ENCODE peak calls at places on chromosome 16, in five cellular contexts. O is stomach, M is fibroblast of mammary gland, R is astrocyte of the spinal cord, X is ovary. Y is an unnamed sample.

GRCh38 chr16:3577302-3577752 is at the start of gene NLRC3:
- DNase-seq in O (no peak), M (no peak), R (no peak), X (no peak), Y (peak)

GRCh38 chr16:676565-677297 is 1.3 kb downstream of the RHBDL1 start:
- DNase-seq in O (peak), M (no peak), R (no peak), X (no peak), Y (no peak)

GRCh38 chr16:15643453-15644305 is 725 bp upstream of the MARF1 start:
- DNase-seq in O (no peak), M (peak), R (peak), X (no peak), Y (no peak)

GRCh38 chr16:4936991-4937781 is at the start of gene PPL:
- DNase-seq in O (peak), M (no peak), R (no peak), X (peak), Y (peak)

GRCh38 chr16:29663020-29663828 is at the start of gene SPN:
- DNase-seq in O (no peak), M (no peak), R (no peak), X (no peak), Y (peak)

GRCh38 chr16:5321925-5322324 is 224.3 kb upstream of the EEF2KMT start:
- DNase-seq in O (no peak), M (peak), R (peak), X (no peak), Y (no peak)

GRCh38 chr16:64236351-64236750 is 885.5 kb downstream of the CDH11 start:
- DNase-seq in O (no peak), M (no peak), R (no peak), X (no peak), Y (no peak)

GRCh38 chr16:75758215-75758614 is 31.9 kb upstream of the CPHXL start:
- DNase-seq in O (no peak), M (peak), R (peak), X (no peak), Y (peak)

GRCh38 chr16:10569629-10570028 is 10.8 kb downstream of the EMP2 start:
- DNase-seq in O (no peak), M (no peak), R (no peak), X (no peak), Y (no peak)

GRCh38 chr16:68275611-68276191 is 11.4 kb downstream of the SLC7A6 start:
- DNase-seq in O (no peak), M (no peak), R (no peak), X (no peak), Y (peak)

GRCh38 chr16:6482861-6483530 is 849.6 kb upstream of the RBFOX1 start:
- DNase-seq in O (no peak), M (no peak), R (no peak), X (no peak), Y (no peak)

GRCh38 chr16:7318661-7319060 is 14.0 kb upstream of the RBFOX1 start:
- DNase-seq in O (no peak), M (no peak), R (no peak), X (no peak), Y (no peak)

GRCh38 chr16:64545769-64546168 is 576.1 kb downstream of the CDH11 start:
- DNase-seq in O (no peak), M (no peak), R (no peak), X (no peak), Y (no peak)

GRCh38 chr16:27461483-27462171 is 59.7 kb downstream of the IL21R start:
- DNase-seq in O (no peak), M (peak), R (no peak), X (no peak), Y (no peak)

GRCh38 chr16:28069921-28070794 is 6.6 kb upstream of the GSG1L start:
- DNase-seq in O (no peak), M (no peak), R (no peak), X (no peak), Y (no peak)

GRCh38 chr16:57571098-57571497 is 28.7 kb downstream of the ADGRG5 start:
- DNase-seq in O (no peak), M (no peak), R (no peak), X (no peak), Y (no peak)

GRCh38 chr16:2535644-2536021 is 2.2 kb upstream of the PDPK1 start:
- DNase-seq in O (no peak), M (peak), R (peak), X (peak), Y (no peak)

GRCh38 chr16:23905027-23905426 is 69.2 kb downstream of the PRKCB start:
- DNase-seq in O (no peak), M (no peak), R (peak), X (no peak), Y (no peak)

GRCh38 chr16:78436023-78436422 is 336.6 kb downstream of the WWOX start:
- DNase-seq in O (no peak), M (no peak), R (no peak), X (no peak), Y (no peak)

GRCh38 chr16:2857451-2858244 is at the start of gene PRSS22:
- DNase-seq in O (peak), M (no peak), R (no peak), X (no peak), Y (no peak)

GRCh38 chr16:58123896-58124600 is 5.1 kb downstream of the CFAP20 start:
- DNase-seq in O (no peak), M (no peak), R (no peak), X (no peak), Y (no peak)

GRCh38 chr16:88685156-88686061 is 898 bp downstream of the SNAI3 start:
- DNase-seq in O (no peak), M (peak), R (peak), X (no peak), Y (no peak)

GRCh38 chr16:20147091-20147490 is 73.4 kb upstream of the GPR139 start:
- DNase-seq in O (no peak), M (no peak), R (no peak), X (no peak), Y (no peak)

GRCh38 chr16:80317132-80318098 is 223.4 kb upstream of the DYNLRB2 start:
- DNase-seq in O (no peak), M (no peak), R (no peak), X (no peak), Y (no peak)
- TF ChIP-seq CTCF in O (no peak), M (peak), R (peak), X (no peak), Y (no peak)

GRCh38 chr16:50381679-50382440 is 13.1 kb upstream of the BRD7 start:
- DNase-seq in O (no peak), M (no peak), R (no peak), X (no peak), Y (peak)
- TF ChIP-seq CTCF in O (no peak), M (no peak), R (no peak), X (no peak), Y (peak)

GRCh38 chr16:54817432-54817831 is 113.2 kb upstream of the IRX5 start:
- DNase-seq in O (peak), M (peak), R (peak), X (no peak), Y (no peak)
- TF ChIP-seq CTCF in O (peak), M (peak), R (peak), X (no peak), Y (no peak)

DNA sequence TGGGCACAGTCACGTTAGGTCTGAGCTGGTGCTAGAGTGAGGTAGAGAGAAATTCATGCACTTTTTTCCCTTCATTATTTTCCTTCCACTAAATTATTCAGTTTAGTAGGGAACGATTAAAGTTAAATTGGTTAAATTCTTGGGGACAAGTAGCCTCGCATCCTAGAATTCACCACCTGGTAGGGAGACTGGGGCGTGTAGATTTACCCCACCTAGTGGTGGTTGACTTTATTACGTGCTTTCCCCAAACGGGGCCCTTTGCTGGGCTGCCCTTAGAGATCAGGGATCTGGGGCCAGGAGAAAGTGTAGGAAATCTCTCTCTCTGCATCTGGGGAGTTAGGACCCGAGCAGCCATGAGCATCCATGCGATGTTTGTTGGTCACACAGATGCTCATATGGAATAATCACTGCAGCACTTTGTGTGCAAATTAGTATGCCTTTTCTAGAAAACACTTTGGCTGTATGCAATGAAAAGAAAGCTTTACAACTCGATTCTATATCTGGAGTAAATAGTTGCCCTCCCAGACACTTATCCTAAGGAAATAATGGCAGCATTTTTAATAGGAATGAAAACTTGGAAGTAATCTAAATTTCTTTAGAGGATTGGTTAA is 107.0 kb downstream of the PLCG2 start:
- DNase-seq in O (no peak), M (peak), R (peak), X (no peak), Y (peak)
- TF ChIP-seq CTCF in O (peak), M (peak), R (peak), X (no peak), Y (peak)

GRCh38 chr16:70470927-70471341 is 16.5 kb downstream of the FCSK start:
- DNase-seq in O (peak), M (no peak), R (peak), X (no peak), Y (no peak)
- TF ChIP-seq CTCF in O (peak), M (peak), R (peak), X (no peak), Y (no peak)

DNA sequence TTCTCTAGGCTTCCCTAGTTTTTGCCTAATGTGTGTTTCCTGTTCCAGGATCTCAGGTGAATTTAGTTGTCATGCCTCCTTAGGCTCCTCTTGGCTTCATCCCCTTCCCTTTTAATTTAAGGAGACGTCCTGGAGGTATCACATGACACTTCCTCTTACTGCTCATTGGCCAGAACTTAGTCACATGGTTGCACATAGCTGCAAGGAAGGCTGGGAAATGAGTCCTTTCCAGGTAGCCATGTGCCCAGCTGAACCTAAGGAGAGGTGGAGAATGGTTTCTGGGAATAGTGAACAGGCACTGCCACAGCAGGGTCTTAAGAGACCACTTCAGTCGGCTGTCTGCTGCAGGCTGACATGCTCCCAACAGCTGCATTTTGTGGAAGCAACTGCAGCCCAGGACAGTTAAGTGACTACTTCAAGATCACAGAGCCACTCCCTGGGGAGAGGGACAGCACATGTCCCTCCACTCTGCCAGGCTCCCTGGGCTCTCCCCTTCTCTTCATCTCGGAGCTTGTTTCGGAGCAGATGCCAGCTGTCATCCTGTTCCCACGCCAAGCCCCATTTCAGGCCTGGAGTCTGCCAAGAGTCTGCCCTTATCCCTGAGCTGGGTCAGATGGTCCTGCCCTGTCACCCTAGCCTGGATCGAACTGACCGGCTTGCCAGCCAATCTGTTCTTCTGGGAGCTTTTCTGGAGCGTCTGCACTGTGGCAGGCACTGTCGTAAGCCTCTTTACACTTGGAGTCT is 81.4 kb upstream of the FOXF1 start:
- DNase-seq in O (no peak), M (no peak), R (no peak), X (no peak), Y (no peak)
- TF ChIP-seq CTCF in O (no peak), M (no peak), R (no peak), X (no peak), Y (no peak)

GRCh38 chr16:89921699-89922476 is 1.3 kb upstream of the TUBB3 start:
- DNase-seq in O (peak), M (peak), R (peak), X (peak), Y (no peak)
- TF ChIP-seq CTCF in O (no peak), M (no peak), R (no peak), X (no peak), Y (no peak)

DNA sequence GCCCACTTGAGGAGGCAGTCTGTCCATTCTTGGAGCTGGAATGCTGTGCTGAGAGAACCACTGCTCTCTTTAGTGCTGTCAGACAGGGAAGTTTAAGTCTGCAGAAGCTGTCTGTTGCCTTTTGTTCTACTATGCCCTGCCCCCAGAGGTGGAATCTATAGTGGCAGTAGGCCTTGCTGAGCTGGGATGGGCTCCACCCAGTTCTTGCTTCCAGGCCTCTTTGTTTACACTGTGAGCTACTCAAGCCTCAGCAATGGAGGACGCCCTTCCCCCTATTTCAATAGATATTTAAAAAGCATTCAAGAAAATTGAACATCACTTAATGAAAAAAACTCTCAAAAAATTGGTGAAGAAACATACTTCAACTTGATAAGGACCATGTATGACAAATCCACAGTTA is 313.5 kb downstream of the PHKB start:
- DNase-seq in O (peak), M (peak), R (peak), X (no peak), Y (no peak)
- TF ChIP-seq CTCF in O (no peak), M (no peak), R (peak), X (no peak), Y (no peak)